ENCODE peak calls at places on chromosomes 7 and 10, in eight cellular contexts. T is CD4-positive, alpha-beta T cell; R is fibroblast of lung; L is brain microvascular endothelial cell; S is right atrium auricular region; H is hepatocyte; A is heart left ventricle; Z is stomach. P is an unnamed sample.

GRCh38 chr7:45609180-45609579 is 35.0 kb downstream of the ADCY1 start:
- DNase-seq in A (no peak), H (no peak), R (no peak), L (no peak), Z (peak; percentile 19), S (peak; percentile 16), T (no peak), P (no peak)

GRCh38 chr7:83876593-83876992 is 227.7 kb upstream of the SEMA3E start:
- DNase-seq in A (no peak), R (peak; percentile 48), T (no peak), L (peak; percentile 76), Z (no peak), H (no peak), S (no peak), P (peak; percentile 49)

GRCh38 chr7:325051-325798 is 35.3 kb downstream of the FOXL3 start:
- DNase-seq in R (no peak), H (no peak), L (no peak), Z (no peak), A (peak; percentile 9), T (no peak), S (no peak), P (no peak)

GRCh38 chr10:11825796-11826414 is 2.7 kb downstream of the PROSER2 start:
- DNase-seq in R (no peak), Z (no peak), T (no peak), H (no peak), S (no peak), A (no peak), L (no peak), P (no peak)

GRCh38 chr10:78804356-78805032 is 264.3 kb upstream of the ZMIZ1 start:
- DNase-seq in A (peak; percentile 48), H (no peak), Z (no peak), S (no peak), R (no peak), L (no peak), T (no peak), P (no peak)

GRCh38 chr7:11760372-11760771 is 71.6 kb downstream of the THSD7A start:
- DNase-seq in H (peak; percentile 13), L (no peak), A (no peak), S (no peak), T (no peak), R (no peak), Z (no peak), P (no peak)

GRCh38 chr7:27723086-27723485 is 16.9 kb upstream of the TAX1BP1 start:
- DNase-seq in R (peak; percentile 11), Z (peak; percentile 31), A (no peak), L (no peak), T (no peak), S (no peak), H (no peak), P (peak; percentile 38)

GRCh38 chr10:15436696-15437095 is 65.6 kb upstream of the FAM171A1 start:
- DNase-seq in Z (no peak), S (no peak), L (peak; percentile 56), H (no peak), T (no peak), R (peak; percentile 55), A (no peak), P (peak; percentile 29)

GRCh38 chr7:131284702-131285419 is 42.8 kb upstream of the MKLN1 start:
- DNase-seq in A (peak; percentile 41), T (no peak), R (peak; percentile 50), H (peak; percentile 17), L (no peak), Z (peak; percentile 43), S (peak; percentile 84), P (no peak)

GRCh38 chr7:47534322-47535032 is 47.4 kb downstream of the TNS3 start:
- DNase-seq in Z (no peak), R (peak; percentile 63), L (no peak), S (no peak), H (peak; percentile 67), A (no peak), T (no peak), P (peak; percentile 96)

GRCh38 chr10:119309423-119309770 is 102.0 kb downstream of the GRK5 start:
- DNase-seq in Z (no peak), L (no peak), T (no peak), A (no peak), S (no peak), R (no peak), H (no peak), P (no peak)

GRCh38 chr10:29370612-29371092 is 81.8 kb downstream of the LYZL1 start:
- DNase-seq in H (no peak), S (no peak), Z (no peak), R (no peak), L (no peak), A (no peak), T (no peak), P (no peak)

GRCh38 chr7:25862254-25862992 is 289.6 kb upstream of the NFE2L3 start:
- DNase-seq in T (peak; percentile 26), A (peak; percentile 89), H (peak; percentile 100), L (peak; percentile 100), R (peak; percentile 99), Z (peak; percentile 71), S (no peak), P (peak; percentile 97)

GRCh38 chr7:87317691-87318245 is 27.7 kb upstream of the CROT start:
- DNase-seq in Z (no peak), H (no peak), R (no peak), L (no peak), A (no peak), T (no peak), S (no peak), P (peak; percentile 37)

GRCh38 chr7:108063520-108063933 is 60.6 kb upstream of the LAMB1 start:
- DNase-seq in Z (peak; percentile 32), T (no peak), S (no peak), R (no peak), H (peak; percentile 33), A (no peak), L (no peak), P (peak; percentile 34)

GRCh38 chr10:29613791-29614190 is 21.0 kb downstream of the SVIL start:
- DNase-seq in L (peak; percentile 48), A (no peak), Z (no peak), R (peak; percentile 89), H (no peak), T (no peak), S (no peak), P (no peak)

GRCh38 chr10:103278862-103279298 is 1.9 kb downstream of the INA start:
- DNase-seq in H (peak; percentile 74), S (no peak), L (peak; percentile 24), Z (peak; percentile 35), R (peak; percentile 39), T (peak; percentile 16), A (peak; percentile 45), P (peak; percentile 48)

GRCh38 chr10:98269435-98269912 is 1.5 kb upstream of the LOXL4 start:
- DNase-seq in H (peak; percentile 67), T (no peak), R (peak; percentile 90), A (peak; percentile 90), Z (no peak), S (peak; percentile 84), L (peak; percentile 70), P (peak; percentile 94)

GRCh38 chr10:95260397-95260881 is 30.4 kb downstream of the PDLIM1 start:
- DNase-seq in A (no peak), S (peak; percentile 67), L (peak; percentile 94), T (no peak), R (peak; percentile 96), Z (no peak), H (peak; percentile 83), P (peak; percentile 67)

GRCh38 chr7:70719120-70719519 is 412.8 kb upstream of the GALNT17 start:
- DNase-seq in L (no peak), R (no peak), Z (no peak), T (no peak), S (no peak), H (no peak), A (no peak), P (no peak)

GRCh38 chr7:125061776-125062397 is 132.3 kb upstream of the POT1 start:
- DNase-seq in L (peak; percentile 79), Z (no peak), H (peak; percentile 14), A (no peak), R (peak; percentile 65), S (no peak), T (no peak), P (peak; percentile 27)

GRCh38 chr7:98771519-98772241 is 98.1 kb downstream of the TMEM130 start:
- DNase-seq in S (no peak), R (peak; percentile 88), T (no peak), Z (no peak), A (no peak), L (peak; percentile 31), H (peak; percentile 91), P (no peak)

GRCh38 chr7:85489498-85489897 is 302.6 kb upstream of the SEMA3D start:
- DNase-seq in S (no peak), L (peak; percentile 78), T (no peak), Z (no peak), H (peak; percentile 8), R (peak; percentile 99), A (no peak), P (no peak)

GRCh38 chr7:158774916-158775315 is 54.4 kb downstream of the ESYT2 start:
- DNase-seq in L (no peak), R (peak; percentile 28), S (no peak), H (no peak), A (no peak), T (no peak), Z (no peak), P (no peak)

GRCh38 chr7:70637726-70638125 is 494.2 kb upstream of the GALNT17 start:
- DNase-seq in R (no peak), L (no peak), H (no peak), Z (no peak), T (no peak), S (no peak), A (no peak), P (no peak)

GRCh38 chr7:137695942-137696341 is 150.8 kb downstream of the DGKI start:
- DNase-seq in T (no peak), H (peak; percentile 23), Z (no peak), R (no peak), A (no peak), L (no peak), S (no peak), P (no peak)
- H3K27ac ChIP-seq in T (no peak overlapping the region), H (no peak overlapping the region), Z (no peak overlapping the region), R (no peak overlapping the region), A (no peak overlapping the region), L (no peak overlapping the region), S (no peak overlapping the region), P (no peak overlapping the region)

DNA sequence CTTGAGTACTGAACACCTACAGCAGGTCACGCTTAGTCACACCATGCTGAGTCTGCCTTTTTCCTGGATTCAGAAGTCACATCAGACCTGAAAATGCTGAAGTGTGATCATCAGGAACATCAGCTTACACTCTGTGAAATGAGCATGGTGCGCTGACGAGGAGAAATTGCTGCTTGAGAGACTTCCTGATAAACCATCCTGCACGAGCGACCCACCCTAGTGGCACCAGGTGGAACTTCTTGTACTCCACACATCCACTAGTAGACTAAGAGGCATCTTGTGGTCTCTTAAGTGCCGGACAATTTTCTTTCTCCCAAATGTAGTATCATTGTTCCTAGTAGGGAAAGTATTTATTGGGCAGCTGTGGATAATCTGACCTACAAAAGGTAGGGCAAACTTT is 51.8 kb upstream of the MRLN start:
- DNase-seq in Z (peak; percentile 42), T (no peak), H (peak; percentile 43), A (peak; percentile 27), S (no peak), R (no peak), L (peak; percentile 11), P (no peak)
- TF ChIP-seq CTCF in Z (peak; percentile 13), T (no peak), H (peak; percentile 34), A (no peak), S (no peak), R (peak; percentile 50), L (peak; percentile 69), P (no peak)

GRCh38 chr7:2220506-2220905 is 12.2 kb downstream of the MAD1L1 start:
- DNase-seq in L (no peak), S (no peak), Z (no peak), T (no peak), A (no peak), R (no peak), H (no peak), P (no peak)
- H3K27ac ChIP-seq in L (no peak overlapping the region), S (no peak overlapping the region), Z (no peak overlapping the region), T (no peak overlapping the region), A (no peak overlapping the region), R (no peak overlapping the region), H (no peak overlapping the region), P (no peak overlapping the region)

GRCh38 chr7:143387156-143387975 is 6.2 kb downstream of the ZYX start:
- DNase-seq in L (no peak), T (no peak), S (no peak), A (no peak), H (no peak), R (no peak), Z (no peak), P (no peak)
- TF ChIP-seq CTCF in L (peak; percentile 40), T (no peak), S (no peak), A (no peak), H (no peak), R (peak; percentile 17), Z (no peak), P (no peak)